ENCODE peak calls at places on chromosomes 7 and 10, in four cellular contexts. U is brain microvascular endothelial cell, C is upper lobe of left lung, J is coronary artery. O is an unnamed sample.

GRCh38 chr10:8112230-8112915 is 57.9 kb downstream of the GATA3 start:
- DNase-seq in U (no peak), C (peak), J (no peak), O (no peak)

GRCh38 chr10:8639601-8640000 is 585.1 kb downstream of the GATA3 start:
- DNase-seq in C (no peak), U (no peak), J (no peak), O (no peak)

GRCh38 chr10:75744242-75744641 is 312.8 kb downstream of the LRMDA start:
- DNase-seq in U (no peak), C (no peak), J (no peak), O (no peak)

GRCh38 chr7:100130608-100131453 is 4.1 kb downstream of the MBLAC1 start:
- DNase-seq in J (no peak), C (peak), U (peak), O (peak)

GRCh38 chr10:122657734-122658133 is 41.9 kb downstream of the C10orf120 start:
- DNase-seq in J (no peak), U (no peak), C (no peak), O (no peak)

GRCh38 chr7:35415411-35415822 is 161.5 kb upstream of the TBX20 start:
- DNase-seq in C (no peak), J (no peak), U (no peak), O (no peak)

GRCh38 chr7:103065666-103066065 is 8.9 kb downstream of the FBXL13 start:
- DNase-seq in C (no peak), J (no peak), U (peak), O (no peak)

GRCh38 chr7:151249732-151250072 is 1.2 kb upstream of the SMARCD3 start:
- DNase-seq in U (peak), C (no peak), J (no peak), O (no peak)

GRCh38 chr10:3486346-3487065 is 298.5 kb downstream of the KLF6 start:
- DNase-seq in C (no peak), J (no peak), U (no peak), O (no peak)

GRCh38 chr7:21076579-21076978 is 289.9 kb upstream of the SP8 start:
- DNase-seq in C (no peak), U (no peak), J (no peak), O (no peak)

GRCh38 chr7:4239991-4240812 is 441.9 kb upstream of the FOXK1 start:
- DNase-seq in U (no peak), J (no peak), C (no peak), O (no peak)

GRCh38 chr10:7832060-7832459 is 13.8 kb downstream of the TAF3 start:
- DNase-seq in U (no peak), C (no peak), J (no peak), O (no peak)

GRCh38 chr10:125521721-125522680 is 161.0 kb downstream of the TEX36 start:
- DNase-seq in U (no peak), C (no peak), J (no peak), O (peak)

GRCh38 chr7:152615052-152615741 is 60.7 kb downstream of the XRCC2 start:
- DNase-seq in C (no peak), J (no peak), U (no peak), O (peak)

GRCh38 chr7:64174941-64175340 is 32.1 kb upstream of the ZNF735 start:
- DNase-seq in U (no peak), C (no peak), J (no peak), O (no peak)

GRCh38 chr10:130333185-130333584 is 197.0 kb downstream of the GLRX3 start:
- DNase-seq in U (no peak), J (no peak), C (no peak), O (no peak)

GRCh38 chr7:31814187-31814586 is 127.2 kb downstream of the PPP1R17 start:
- DNase-seq in J (no peak), U (peak), C (no peak), O (no peak)

GRCh38 chr7:137538361-137538762 is 194.8 kb upstream of the PTN start:
- DNase-seq in J (no peak), C (no peak), U (peak), O (no peak)

GRCh38 chr10:74194545-74194944 is 43.5 kb downstream of the ADK start:
- DNase-seq in C (no peak), U (peak), J (no peak), O (no peak)
- TF ChIP-seq CTCF in C (no peak), U (no peak), J (no peak), O (no peak)

GRCh38 chr7:17646181-17646956 is 293.9 kb downstream of the SNX13 start:
- DNase-seq in J (no peak), U (no peak), C (no peak), O (no peak)
- TF ChIP-seq CTCF in J (no peak), U (peak), C (no peak), O (peak)

DNA sequence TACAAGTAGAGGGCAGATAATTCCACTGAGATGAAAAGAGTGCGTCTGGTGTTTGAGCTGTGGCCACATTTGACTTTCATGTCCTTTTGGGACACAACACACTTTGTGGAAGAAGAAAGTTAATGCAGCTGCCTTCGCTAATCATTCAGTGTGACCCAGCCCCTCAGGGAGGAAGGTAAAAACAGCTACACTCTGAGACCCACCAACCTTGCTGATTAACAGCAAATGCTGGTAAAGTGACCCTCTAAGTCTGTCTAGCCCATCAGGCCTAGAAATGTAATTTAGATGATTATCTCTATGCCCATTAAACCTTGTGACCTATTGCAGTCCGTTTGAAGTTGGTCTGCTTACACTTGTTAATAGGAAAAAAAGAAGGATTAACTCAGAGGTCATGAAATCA is 161.9 kb upstream of the WNT16 start:
- DNase-seq in J (no peak), U (no peak), C (no peak), O (no peak)
- TF ChIP-seq CTCF in J (no peak), U (no peak), C (no peak), O (no peak)

DNA sequence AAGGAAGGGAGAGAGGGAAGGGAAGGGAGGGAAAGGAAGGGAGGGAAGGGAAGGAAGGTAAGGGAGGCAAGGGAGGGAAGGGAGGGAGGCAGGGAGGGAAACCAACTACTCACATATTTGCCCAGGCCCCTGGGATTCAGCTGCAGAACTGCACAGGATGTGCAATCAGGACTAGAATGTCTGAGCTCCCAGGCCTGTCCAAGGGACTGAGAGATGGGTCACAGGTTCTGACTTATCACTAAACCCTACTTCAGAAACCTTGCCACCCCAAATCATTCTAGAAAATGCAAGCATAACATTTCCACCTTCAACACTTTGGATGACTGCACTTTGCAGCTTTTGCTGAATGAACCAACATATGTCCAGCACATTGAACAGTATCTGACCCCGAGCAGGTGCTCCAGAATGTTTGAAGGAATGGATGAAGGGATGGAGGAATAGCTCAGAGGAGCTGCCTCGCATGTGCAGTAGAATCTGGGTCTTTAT is 245.3 kb downstream of the KCNMA1 start:
- DNase-seq in C (no peak), J (no peak), U (peak), O (no peak)
- TF ChIP-seq CTCF in C (no peak), J (peak), U (no peak), O (no peak)

DNA sequence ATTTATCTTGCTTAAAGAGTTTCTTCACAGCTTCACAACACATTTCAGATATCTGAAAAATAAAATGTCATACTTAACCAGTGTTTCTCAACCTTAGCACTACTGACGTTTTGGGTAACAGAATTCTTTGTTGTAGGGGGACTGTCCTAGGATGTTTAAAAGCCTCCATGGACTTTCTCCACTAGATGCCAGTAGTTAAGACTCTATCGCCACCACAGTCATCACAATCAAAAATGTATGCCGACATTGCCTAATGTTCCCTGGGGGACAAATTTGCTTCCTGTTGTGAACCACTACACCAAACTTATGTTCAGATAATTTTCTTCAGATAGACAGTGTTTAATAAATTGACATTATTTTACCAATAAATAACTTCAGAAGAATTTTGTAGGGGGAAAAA is 13.4 kb downstream of the NOC3L start:
- DNase-seq in J (no peak), C (no peak), U (no peak), O (no peak)
- TF ChIP-seq CTCF in J (no peak), C (no peak), U (peak), O (peak)

DNA sequence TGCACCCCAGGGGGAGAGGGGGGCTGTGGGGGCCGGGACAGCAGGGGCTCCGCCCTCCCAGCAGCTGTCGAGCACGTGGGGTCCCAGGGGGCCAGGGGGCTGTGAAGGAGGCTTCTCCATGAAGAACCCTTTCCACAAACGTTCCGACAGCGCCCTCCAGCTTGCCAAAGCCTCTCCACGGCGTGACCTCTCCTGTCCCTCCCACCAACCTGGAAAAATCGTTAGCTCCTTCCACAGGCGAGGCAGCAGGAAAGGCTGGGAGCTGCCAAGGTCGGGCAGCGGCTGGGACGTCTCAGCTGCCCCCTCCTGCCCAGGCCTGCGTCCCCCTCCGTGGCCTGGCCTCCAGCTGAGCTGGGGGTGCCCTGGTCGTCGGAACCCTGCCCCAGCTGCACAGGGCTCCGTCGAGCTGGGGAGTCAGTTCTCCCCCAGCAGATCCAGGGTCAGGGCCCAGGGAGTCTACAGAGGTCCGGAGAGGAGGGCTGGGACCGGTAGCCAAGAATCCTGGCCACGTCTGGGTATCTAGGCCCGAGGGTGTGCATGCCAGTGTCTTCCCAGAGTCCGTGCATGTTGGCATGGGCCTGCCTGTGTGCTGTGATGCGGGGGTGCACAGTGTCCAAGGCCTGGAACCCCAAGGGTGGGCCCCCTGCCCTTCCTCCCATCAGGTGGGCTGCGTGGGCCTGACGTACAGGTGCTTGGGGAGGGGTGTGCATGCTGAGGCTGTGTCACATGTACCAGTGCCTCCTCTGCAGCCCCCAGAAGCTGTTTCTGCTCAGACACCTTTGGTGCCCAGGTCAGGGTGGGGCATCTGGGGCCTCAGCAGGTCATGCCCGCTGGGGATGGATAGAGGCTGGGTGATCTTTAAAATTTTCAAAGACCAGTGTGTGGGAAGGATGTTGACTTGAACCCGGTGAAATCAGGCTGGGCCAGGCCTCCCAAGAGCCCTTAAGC is 66.5 kb downstream of the UNCX start:
- DNase-seq in J (no peak), U (no peak), C (peak), O (no peak)
- TF ChIP-seq CTCF in J (no peak), U (no peak), C (no peak), O (no peak)

DNA sequence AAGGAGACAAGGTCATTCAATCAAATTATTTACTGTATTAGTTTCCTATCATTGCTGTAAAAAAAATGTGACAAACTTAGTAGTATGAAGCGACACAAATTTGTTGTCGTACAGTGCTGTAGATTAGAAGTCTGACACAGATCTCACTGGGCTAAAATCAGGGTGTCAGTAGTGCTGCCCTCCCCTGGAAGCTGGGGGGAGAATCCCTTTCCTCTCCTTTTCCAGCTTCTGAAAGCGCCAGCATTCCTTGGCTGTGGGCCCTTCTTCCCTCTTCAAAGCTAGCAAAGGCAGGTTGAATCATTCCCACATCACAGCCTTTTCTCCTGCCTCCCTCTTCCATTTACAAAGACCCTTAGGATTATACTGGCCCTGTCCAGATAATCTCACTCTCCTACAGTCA is 28.0 kb downstream of the VPS41 start:
- DNase-seq in U (no peak), C (no peak), J (no peak), O (no peak)
- TF ChIP-seq CTCF in U (peak), C (no peak), J (no peak), O (no peak)

GRCh38 chr7:149883452-149883861 is 9.7 kb downstream of the ATP6V0E2 start:
- DNase-seq in J (peak), U (peak), C (no peak), O (no peak)
- TF ChIP-seq CTCF in J (peak), U (peak), C (peak), O (peak)

DNA sequence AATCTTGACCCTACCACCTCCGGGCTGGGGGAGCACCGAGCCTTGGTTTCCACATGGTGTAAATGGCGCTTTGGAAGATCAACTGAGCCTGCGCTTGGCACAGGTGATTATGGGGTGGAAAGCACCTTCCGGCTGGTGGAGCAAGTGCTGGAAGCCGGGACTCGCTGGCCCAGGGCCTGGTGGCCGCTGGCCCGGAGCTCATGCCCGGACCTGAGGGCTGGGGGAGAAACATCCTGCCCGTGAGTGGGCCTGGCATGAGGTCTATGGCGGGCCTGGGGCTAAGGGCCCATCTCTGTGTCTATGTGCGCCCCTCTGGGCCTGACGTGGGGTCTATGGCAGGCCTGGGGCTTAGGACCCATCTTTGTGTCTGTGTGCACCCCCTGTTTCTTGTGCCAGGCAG is 14.2 kb upstream of the LFNG start:
- DNase-seq in U (no peak), J (no peak), C (peak), O (no peak)
- TF ChIP-seq CTCF in U (no peak), J (no peak), C (no peak), O (no peak)

GRCh38 chr7:111705807-111706206 is 143.5 kb upstream of the IMMP2L start:
- DNase-seq in U (no peak), J (no peak), C (no peak), O (no peak)
- TF ChIP-seq CTCF in U (no peak), J (no peak), C (no peak), O (no peak)